ENCODE peak calls at places on chromosomes 12 and 14, in seven cellular contexts. H is left ventricle myocardium inferior, W is body of pancreas, L is uterus, T is foreskin keratinocyte, B is H9, P is thyroid gland. N is an unnamed sample.

GRCh38 chr12:111029305-111029704 is 108.9 kb upstream of the MYL2 start:
- DNase-seq in W (no peak), T (no peak), L (no peak), P (no peak), H (no peak), B (no peak), N (no peak)

GRCh38 chr14:89504602-89505320 is 87.7 kb upstream of the FOXN3 start:
- DNase-seq in P (no peak), L (no peak), T (no peak), W (no peak), H (no peak), B (no peak), N (no peak)

GRCh38 chr12:130162267-130162666 is at the start of gene FZD10:
- DNase-seq in W (peak; percentile 56), H (peak; percentile 47), B (peak; percentile 88), L (peak; percentile 31), P (peak; percentile 38), T (peak; percentile 24), N (peak; percentile 83)

GRCh38 chr12:55940065-55940732 is 9.2 kb downstream of the DGKA start:
- DNase-seq in W (peak; percentile 90), H (peak; percentile 81), B (peak; percentile 97), T (no peak), L (peak; percentile 84), P (peak; percentile 87), N (peak; percentile 87)

GRCh38 chr14:104931771-104932675 is 7.3 kb downstream of the PLD4 start:
- DNase-seq in P (no peak), H (peak; percentile 15), W (peak; percentile 7), B (peak; percentile 46), T (no peak), L (peak; percentile 33), N (peak; percentile 79)

GRCh38 chr14:68884031-68885030 is 91.5 kb upstream of the ZFP36L1 start:
- DNase-seq in W (peak; percentile 25), L (peak; percentile 48), P (no peak), T (peak; percentile 76), H (peak; percentile 63), B (no peak), N (peak; percentile 52)

GRCh38 chr12:31234955-31235867 is 90.7 kb downstream of the SINHCAF start:
- DNase-seq in H (no peak), T (no peak), P (peak; percentile 63), B (peak; percentile 80), L (peak; percentile 35), W (peak; percentile 66), N (peak; percentile 84)

GRCh38 chr12:77124767-77125166 is 59.4 kb upstream of the E2F7 start:
- DNase-seq in B (no peak), T (no peak), W (no peak), P (no peak), L (no peak), H (no peak), N (no peak)

GRCh38 chr14:24078146-24078545 is 6.8 kb downstream of the CPNE6 start:
- DNase-seq in L (no peak), P (no peak), W (no peak), H (no peak), T (no peak), B (no peak), N (no peak)

GRCh38 chr14:33932526-33933292 is 18.2 kb downstream of the EGLN3 start:
- DNase-seq in P (no peak), B (no peak), W (no peak), H (no peak), L (no peak), T (no peak), N (no peak)

GRCh38 chr12:71865166-71865713 is 25.7 kb downstream of the TBC1D15 start:
- DNase-seq in T (peak; percentile 66), P (no peak), B (no peak), W (no peak), L (no peak), H (no peak), N (no peak)

GRCh38 chr14:37116933-37117844 is 55.2 kb downstream of the SLC25A21 start:
- DNase-seq in W (no peak), L (no peak), P (no peak), B (no peak), H (no peak), T (peak; percentile 47), N (no peak)
- TF ChIP-seq CTCF in W (no peak), L (no peak), P (peak; percentile 27), B (peak; percentile 47), H (no peak), T (peak; percentile 72), N (no peak)

GRCh38 chr12:6334359-6334758 is 7.5 kb downstream of the TNFRSF1A start:
- DNase-seq in T (no peak), B (no peak), P (no peak), L (no peak), H (no peak), W (no peak), N (no peak)

GRCh38 chr12:6333566-6333965 is 8.3 kb downstream of the TNFRSF1A start:
- DNase-seq in T (peak; percentile 89), L (no peak), P (no peak), H (no peak), B (no peak), W (no peak), N (peak; percentile 69)

GRCh38 chr12:6330999-6331714 is 10.7 kb downstream of the TNFRSF1A start:
- DNase-seq in P (no peak), W (no peak), H (no peak), L (no peak), B (no peak), T (no peak), N (no peak)

GRCh38 chr12:6332459-6332858 is 9.4 kb downstream of the TNFRSF1A start:
- DNase-seq in P (no peak), W (no peak), H (no peak), T (peak; percentile 93), B (no peak), L (no peak), N (no peak)

GRCh38 chr12:6333029-6333428 is 8.8 kb downstream of the TNFRSF1A start:
- DNase-seq in B (no peak), H (no peak), T (no peak), L (no peak), W (no peak), P (no peak), N (peak; percentile 68)
- H3K4me1 ChIP-seq in B (peaks cover 20% of the 10 kb centered on the region), H (peaks cover 75% of the 10 kb centered on the region), T (peaks cover 40% of the 10 kb centered on the region), L (peaks cover 31% of the 10 kb centered on the region), W (peaks cover 49% of the 10 kb centered on the region), P (peaks cover 29% of the 10 kb centered on the region), N (peaks cover 38% of the 10 kb centered on the region)

GRCh38 chr12:54127538-54128259 is 61.1 kb downstream of the SMUG1 start:
- DNase-seq in L (no peak), B (no peak), P (no peak), T (no peak), H (no peak), W (no peak), N (no peak)

GRCh38 chr12:54129028-54129903 is 59.5 kb downstream of the SMUG1 start:
- DNase-seq in B (no peak), P (no peak), L (no peak), T (no peak), H (no peak), W (no peak), N (no peak)

GRCh38 chr12:54128466-54128865 is 60.3 kb downstream of the SMUG1 start:
- DNase-seq in P (no peak), H (no peak), W (no peak), B (no peak), T (no peak), L (no peak), N (no peak)

GRCh38 chr12:54125950-54126695 is 62.7 kb downstream of the SMUG1 start:
- DNase-seq in T (no peak), L (peak; percentile 61), B (no peak), W (peak; percentile 39), P (no peak), H (no peak), N (peak; percentile 87)

DNA sequence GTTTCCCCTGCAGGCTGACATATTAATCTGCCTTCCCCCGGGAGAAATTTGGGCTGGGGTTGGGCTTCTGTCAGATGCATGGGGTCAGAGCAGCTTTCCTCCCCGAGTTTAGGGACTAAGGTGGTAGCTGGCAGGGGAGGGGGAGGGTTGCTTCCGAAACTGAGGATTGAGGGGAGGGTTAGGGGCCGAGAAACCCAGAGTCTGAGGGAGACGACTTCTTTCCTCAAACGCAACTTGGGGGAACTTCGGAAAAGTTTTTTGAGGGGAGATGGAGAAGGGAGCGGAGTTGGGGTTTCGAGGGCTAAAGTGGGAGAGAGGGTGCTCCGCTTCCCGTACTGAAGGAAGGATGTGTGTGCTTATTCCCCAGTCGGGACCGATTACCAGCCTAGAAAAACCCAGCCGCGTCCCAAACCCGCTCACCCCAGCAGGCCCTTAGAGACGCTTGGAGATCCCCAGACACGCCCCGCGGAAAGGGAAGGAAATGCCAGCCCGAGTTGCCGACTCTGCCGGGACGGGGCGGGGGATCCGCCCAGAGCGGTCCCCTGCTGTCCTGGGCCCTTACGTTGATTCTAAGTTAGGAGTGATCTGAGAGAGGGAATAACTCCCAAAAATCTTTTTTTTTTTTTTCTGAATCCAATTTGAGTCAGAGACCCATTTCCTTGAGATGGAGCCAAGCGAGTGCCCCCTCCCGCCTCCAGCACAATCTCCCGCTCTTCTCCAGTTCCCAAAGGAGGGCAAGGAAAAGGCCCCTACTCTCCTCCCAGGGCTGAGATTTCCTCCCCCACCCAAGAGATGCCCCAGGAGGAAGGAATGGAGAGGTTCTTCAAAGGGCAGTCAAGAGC is 61.9 kb downstream of the SMUG1 start:
- DNase-seq in B (peak; percentile 67), P (peak; percentile 28), W (peak; percentile 45), T (no peak), L (peak; percentile 79), H (peak; percentile 66), N (peak; percentile 93)
- TF ChIP-seq CTCF in B (no peak), P (no peak), W (no peak), T (no peak), L (no peak), H (no peak), N (no peak)

GRCh38 chr14:61451891-61452400 is 130.6 kb downstream of the PRKCH start:
- DNase-seq in L (no peak), W (no peak), H (no peak), P (no peak), T (no peak), B (no peak), N (no peak)

GRCh38 chr14:61451491-61451890 is 130.1 kb downstream of the PRKCH start:
- DNase-seq in H (no peak), W (no peak), T (no peak), B (no peak), L (no peak), P (no peak), N (no peak)

GRCh38 chr14:61454545-61454944 is 133.2 kb downstream of the PRKCH start:
- DNase-seq in W (peak; percentile 79), B (no peak), P (no peak), H (peak; percentile 54), T (no peak), L (no peak), N (no peak)

GRCh38 chr14:61452452-61452851 is 131.1 kb downstream of the PRKCH start:
- DNase-seq in L (no peak), P (no peak), B (no peak), W (no peak), H (no peak), T (no peak), N (no peak)

DNA sequence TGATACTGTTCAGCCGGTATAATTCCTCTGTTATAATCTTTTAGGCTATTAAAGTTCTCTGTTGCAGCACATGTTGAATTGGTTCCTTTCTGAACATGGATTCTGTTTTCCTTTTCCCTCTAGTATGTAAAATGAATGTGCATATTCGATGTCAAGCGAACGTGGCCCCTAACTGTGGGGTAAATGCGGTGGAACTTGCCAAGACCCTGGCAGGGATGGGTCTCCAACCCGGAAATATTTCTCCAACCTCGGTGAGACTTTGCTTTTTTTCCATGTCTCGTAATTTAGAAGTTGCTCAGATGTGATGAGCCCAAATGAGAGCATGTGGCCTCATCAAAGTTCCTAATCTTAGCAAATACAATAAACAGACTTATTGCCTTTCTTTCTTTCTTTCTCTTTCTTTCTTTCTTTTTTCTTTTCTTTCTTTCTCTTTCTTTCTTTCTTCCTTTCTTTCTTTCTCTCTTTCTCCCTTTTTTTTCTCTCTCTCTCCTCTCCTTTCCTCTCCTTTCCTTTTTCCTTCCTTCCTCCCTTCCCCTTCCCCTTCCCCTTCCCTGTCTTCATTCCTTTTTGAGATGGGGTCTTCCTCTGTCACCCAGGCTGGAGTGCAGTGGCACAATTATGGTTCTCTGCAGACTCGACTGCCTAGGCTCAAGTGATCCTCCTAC is 131.9 kb downstream of the PRKCH start:
- DNase-seq in T (no peak), W (no peak), P (no peak), L (no peak), B (no peak), H (no peak), N (no peak)
- H3K4me1 ChIP-seq in T (no peaks in the 10 kb centered on the region), W (peaks cover 6% of the 10 kb centered on the region), P (no peaks in the 10 kb centered on the region), L (no peaks in the 10 kb centered on the region), B (no peaks in the 10 kb centered on the region), H (peaks cover 34% of the 10 kb centered on the region), N (no peaks in the 10 kb centered on the region)

N was measured in kidney.